ENCODE peak calls at places on chromosomes 16 and 17, in nine cellular contexts. One of them, this sample, is unnamed.

GRCh38 chr16:17230932-17231581 is 239.7 kb downstream of the XYLT1 start:
- DNase-seq in transverse colon: no peak
- DNase-seq in GM04504: no peak
- DNase-seq in posterior vena cava: no peak
- DNase-seq in HEK293T: no peak
- DNase-seq in head of caudate nucleus: no peak
- DNase-seq in activated CD8-positive, alpha-beta T cell treated with anti-CD3 and anti-CD28 coated beads for 36 hours: no peak
- DNase-seq in hepatocyte: no peak
- DNase-seq in stimulated activated naive CD4-positive, alpha-beta T cell: no peak
- DNase-seq in this sample: no peak

GRCh38 chr16:11407047-11407982 is 62.1 kb downstream of the RMI2 start:
- DNase-seq in transverse colon: peak; percentile 75
- DNase-seq in GM04504: peak; percentile 46
- DNase-seq in posterior vena cava: no peak
- DNase-seq in HEK293T: peak; percentile 79
- DNase-seq in head of caudate nucleus: peak; percentile 71
- DNase-seq in activated CD8-positive, alpha-beta T cell treated with anti-CD3 and anti-CD28 coated beads for 36 hours: peak; percentile 80
- DNase-seq in hepatocyte: peak; percentile 79
- DNase-seq in stimulated activated naive CD4-positive, alpha-beta T cell: peak; percentile 73
- DNase-seq in this sample: peak; percentile 73

GRCh38 chr17:47692137-47692894 is 1.6 kb upstream of the TBKBP1 start:
- DNase-seq in transverse colon: no peak
- DNase-seq in GM04504: no peak
- DNase-seq in posterior vena cava: no peak
- DNase-seq in HEK293T: no peak
- DNase-seq in head of caudate nucleus: no peak
- DNase-seq in activated CD8-positive, alpha-beta T cell treated with anti-CD3 and anti-CD28 coated beads for 36 hours: no peak
- DNase-seq in hepatocyte: no peak
- DNase-seq in stimulated activated naive CD4-positive, alpha-beta T cell: no peak
- DNase-seq in this sample: peak; percentile 49

GRCh38 chr17:52606098-52606497 is 447.6 kb upstream of the CA10 start:
- DNase-seq in transverse colon: no peak
- DNase-seq in GM04504: no peak
- DNase-seq in posterior vena cava: no peak
- DNase-seq in HEK293T: no peak
- DNase-seq in head of caudate nucleus: no peak
- DNase-seq in activated CD8-positive, alpha-beta T cell treated with anti-CD3 and anti-CD28 coated beads for 36 hours: no peak
- DNase-seq in hepatocyte: no peak
- DNase-seq in stimulated activated naive CD4-positive, alpha-beta T cell: no peak
- DNase-seq in this sample: peak; percentile 51

GRCh38 chr16:529012-529575 is 1.6 kb downstream of the CAPN15 start:
- DNase-seq in transverse colon: peak; percentile 47
- DNase-seq in GM04504: no peak
- DNase-seq in posterior vena cava: no peak
- DNase-seq in HEK293T: no peak
- DNase-seq in head of caudate nucleus: no peak
- DNase-seq in activated CD8-positive, alpha-beta T cell treated with anti-CD3 and anti-CD28 coated beads for 36 hours: peak; percentile 53
- DNase-seq in hepatocyte: no peak
- DNase-seq in stimulated activated naive CD4-positive, alpha-beta T cell: no peak
- DNase-seq in this sample: no peak

GRCh38 chr16:64615647-64616280 is 506.1 kb downstream of the CDH11 start:
- DNase-seq in transverse colon: no peak
- DNase-seq in GM04504: no peak
- DNase-seq in posterior vena cava: no peak
- DNase-seq in HEK293T: no peak
- DNase-seq in head of caudate nucleus: peak; percentile 57
- DNase-seq in activated CD8-positive, alpha-beta T cell treated with anti-CD3 and anti-CD28 coated beads for 36 hours: no peak
- DNase-seq in hepatocyte: peak; percentile 26
- DNase-seq in stimulated activated naive CD4-positive, alpha-beta T cell: no peak
- DNase-seq in this sample: peak; percentile 3

GRCh38 chr17:69117855-69118758 is 23.6 kb downstream of the ABCA6 start:
- DNase-seq in transverse colon: no peak
- DNase-seq in GM04504: no peak
- DNase-seq in posterior vena cava: no peak
- DNase-seq in HEK293T: no peak
- DNase-seq in head of caudate nucleus: no peak
- DNase-seq in activated CD8-positive, alpha-beta T cell treated with anti-CD3 and anti-CD28 coated beads for 36 hours: no peak
- DNase-seq in hepatocyte: no peak
- DNase-seq in stimulated activated naive CD4-positive, alpha-beta T cell: no peak
- DNase-seq in this sample: no peak

GRCh38 chr16:49399594-49400364 is 26.2 kb downstream of the C16orf78 start:
- DNase-seq in transverse colon: peak; percentile 31
- DNase-seq in GM04504: no peak
- DNase-seq in posterior vena cava: no peak
- DNase-seq in HEK293T: no peak
- DNase-seq in head of caudate nucleus: peak; percentile 15
- DNase-seq in activated CD8-positive, alpha-beta T cell treated with anti-CD3 and anti-CD28 coated beads for 36 hours: no peak
- DNase-seq in hepatocyte: no peak
- DNase-seq in stimulated activated naive CD4-positive, alpha-beta T cell: no peak
- DNase-seq in this sample: no peak

GRCh38 chr16:27676807-27677206 is 126.9 kb downstream of the KATNIP start:
- DNase-seq in transverse colon: no peak
- DNase-seq in GM04504: no peak
- DNase-seq in posterior vena cava: no peak
- DNase-seq in HEK293T: no peak
- DNase-seq in head of caudate nucleus: no peak
- DNase-seq in activated CD8-positive, alpha-beta T cell treated with anti-CD3 and anti-CD28 coated beads for 36 hours: no peak
- DNase-seq in hepatocyte: no peak
- DNase-seq in stimulated activated naive CD4-positive, alpha-beta T cell: no peak
- DNase-seq in this sample: no peak

GRCh38 chr17:146983-147761 is 9.8 kb downstream of the SCGB1C2 start:
- DNase-seq in transverse colon: no peak
- DNase-seq in GM04504: no peak
- DNase-seq in posterior vena cava: peak; percentile 76
- DNase-seq in HEK293T: no peak
- DNase-seq in head of caudate nucleus: peak; percentile 29
- DNase-seq in activated CD8-positive, alpha-beta T cell treated with anti-CD3 and anti-CD28 coated beads for 36 hours: no peak
- DNase-seq in hepatocyte: no peak
- DNase-seq in stimulated activated naive CD4-positive, alpha-beta T cell: no peak
- DNase-seq in this sample: no peak

GRCh38 chr17:47884905-47885735 is 10.9 kb upstream of the SP2 start:
- DNase-seq in transverse colon: peak; percentile 74
- DNase-seq in GM04504: no peak
- DNase-seq in posterior vena cava: no peak
- DNase-seq in HEK293T: no peak
- DNase-seq in head of caudate nucleus: no peak
- DNase-seq in activated CD8-positive, alpha-beta T cell treated with anti-CD3 and anti-CD28 coated beads for 36 hours: no peak
- DNase-seq in hepatocyte: peak; percentile 57
- DNase-seq in stimulated activated naive CD4-positive, alpha-beta T cell: peak; percentile 23
- DNase-seq in this sample: no peak

GRCh38 chr16:27245276-27246231 is 23.0 kb downstream of the NSMCE1 start:
- DNase-seq in transverse colon: no peak
- DNase-seq in GM04504: peak; percentile 73
- DNase-seq in posterior vena cava: peak; percentile 91
- DNase-seq in HEK293T: no peak
- DNase-seq in head of caudate nucleus: no peak
- DNase-seq in activated CD8-positive, alpha-beta T cell treated with anti-CD3 and anti-CD28 coated beads for 36 hours: peak; percentile 74
- DNase-seq in hepatocyte: no peak
- DNase-seq in stimulated activated naive CD4-positive, alpha-beta T cell: no peak
- DNase-seq in this sample: no peak

GRCh38 chr17:14311186-14311705 is 10.4 kb downstream of the HS3ST3B1 start:
- DNase-seq in transverse colon: no peak
- DNase-seq in GM04504: no peak
- DNase-seq in posterior vena cava: no peak
- DNase-seq in HEK293T: no peak
- DNase-seq in head of caudate nucleus: peak; percentile 30
- DNase-seq in activated CD8-positive, alpha-beta T cell treated with anti-CD3 and anti-CD28 coated beads for 36 hours: no peak
- DNase-seq in hepatocyte: no peak
- DNase-seq in stimulated activated naive CD4-positive, alpha-beta T cell: no peak
- DNase-seq in this sample: no peak

GRCh38 chr16:75401697-75402096 is 31.6 kb downstream of the CFDP1 start:
- DNase-seq in transverse colon: no peak
- DNase-seq in GM04504: no peak
- DNase-seq in posterior vena cava: no peak
- DNase-seq in HEK293T: no peak
- DNase-seq in head of caudate nucleus: no peak
- DNase-seq in activated CD8-positive, alpha-beta T cell treated with anti-CD3 and anti-CD28 coated beads for 36 hours: no peak
- DNase-seq in hepatocyte: no peak
- DNase-seq in stimulated activated naive CD4-positive, alpha-beta T cell: no peak
- DNase-seq in this sample: no peak

GRCh38 chr17:40340880-40341807 is 23.4 kb downstream of the GJD3 start:
- DNase-seq in transverse colon: peak; percentile 94
- DNase-seq in GM04504: peak; percentile 46
- DNase-seq in posterior vena cava: peak; percentile 99
- DNase-seq in HEK293T: peak; percentile 61
- DNase-seq in head of caudate nucleus: peak; percentile 88
- DNase-seq in activated CD8-positive, alpha-beta T cell treated with anti-CD3 and anti-CD28 coated beads for 36 hours: peak; percentile 93
- DNase-seq in hepatocyte: peak; percentile 94
- DNase-seq in stimulated activated naive CD4-positive, alpha-beta T cell: peak; percentile 85
- DNase-seq in this sample: peak; percentile 94

GRCh38 chr17:58344791-58345157 is 7.2 kb downstream of the SUPT4H1 start:
- DNase-seq in transverse colon: no peak
- DNase-seq in GM04504: no peak
- DNase-seq in posterior vena cava: peak; percentile 24
- DNase-seq in HEK293T: no peak
- DNase-seq in head of caudate nucleus: no peak
- DNase-seq in activated CD8-positive, alpha-beta T cell treated with anti-CD3 and anti-CD28 coated beads for 36 hours: peak; percentile 78
- DNase-seq in hepatocyte: no peak
- DNase-seq in stimulated activated naive CD4-positive, alpha-beta T cell: peak; percentile 77
- DNase-seq in this sample: no peak

GRCh38 chr16:30778549-30779244 is 8.3 kb downstream of the ZNF629 start:
- DNase-seq in transverse colon: no peak
- DNase-seq in GM04504: no peak
- DNase-seq in posterior vena cava: no peak
- DNase-seq in HEK293T: no peak
- DNase-seq in head of caudate nucleus: no peak
- DNase-seq in activated CD8-positive, alpha-beta T cell treated with anti-CD3 and anti-CD28 coated beads for 36 hours: no peak
- DNase-seq in hepatocyte: no peak
- DNase-seq in stimulated activated naive CD4-positive, alpha-beta T cell: no peak
- DNase-seq in this sample: no peak

GRCh38 chr16:23282508-23282907 is 19.6 kb upstream of the SCNN1B start:
- DNase-seq in transverse colon: no peak
- DNase-seq in GM04504: no peak
- DNase-seq in posterior vena cava: no peak
- DNase-seq in HEK293T: no peak
- DNase-seq in head of caudate nucleus: no peak
- DNase-seq in activated CD8-positive, alpha-beta T cell treated with anti-CD3 and anti-CD28 coated beads for 36 hours: no peak
- DNase-seq in hepatocyte: no peak
- DNase-seq in stimulated activated naive CD4-positive, alpha-beta T cell: no peak
- DNase-seq in this sample: peak; percentile 52

GRCh38 chr16:2969545-2970521 is 685 bp downstream of the PAQR4 start:
- DNase-seq in transverse colon: peak; percentile 68
- DNase-seq in GM04504: no peak
- DNase-seq in posterior vena cava: no peak
- DNase-seq in HEK293T: peak; percentile 62
- DNase-seq in head of caudate nucleus: peak; percentile 84
- DNase-seq in activated CD8-positive, alpha-beta T cell treated with anti-CD3 and anti-CD28 coated beads for 36 hours: peak; percentile 93
- DNase-seq in hepatocyte: peak; percentile 84
- DNase-seq in stimulated activated naive CD4-positive, alpha-beta T cell: peak; percentile 52
- DNase-seq in this sample: peak; percentile 72

GRCh38 chr16:84540194-84540593 is 35.7 kb upstream of the MEAK7 start:
- DNase-seq in transverse colon: no peak
- DNase-seq in GM04504: no peak
- DNase-seq in posterior vena cava: no peak
- DNase-seq in HEK293T: no peak
- DNase-seq in head of caudate nucleus: no peak
- DNase-seq in activated CD8-positive, alpha-beta T cell treated with anti-CD3 and anti-CD28 coated beads for 36 hours: no peak
- DNase-seq in hepatocyte: no peak
- DNase-seq in stimulated activated naive CD4-positive, alpha-beta T cell: no peak
- DNase-seq in this sample: no peak

GRCh38 chr17:58344047-58344790 is 7.8 kb downstream of the SUPT4H1 start:
- DNase-seq in transverse colon: peak; percentile 70
- DNase-seq in GM04504: no peak
- DNase-seq in posterior vena cava: peak; percentile 66
- DNase-seq in HEK293T: no peak
- DNase-seq in head of caudate nucleus: peak; percentile 38
- DNase-seq in activated CD8-positive, alpha-beta T cell treated with anti-CD3 and anti-CD28 coated beads for 36 hours: peak; percentile 98
- DNase-seq in hepatocyte: no peak
- DNase-seq in stimulated activated naive CD4-positive, alpha-beta T cell: peak; percentile 76
- DNase-seq in this sample: no peak

GRCh38 chr17:81329279-81329926 is 34.3 kb upstream of the SLC38A10 start:
- DNase-seq in transverse colon: peak; percentile 94
- DNase-seq in GM04504: peak; percentile 88
- DNase-seq in posterior vena cava: peak; percentile 96
- DNase-seq in HEK293T: peak; percentile 57
- DNase-seq in head of caudate nucleus: no peak
- DNase-seq in activated CD8-positive, alpha-beta T cell treated with anti-CD3 and anti-CD28 coated beads for 36 hours: no peak
- DNase-seq in hepatocyte: peak; percentile 95
- DNase-seq in stimulated activated naive CD4-positive, alpha-beta T cell: no peak
- DNase-seq in this sample: peak; percentile 99

GRCh38 chr16:999677-1000076 is 18.1 kb downstream of the SOX8 start:
- DNase-seq in transverse colon: no peak
- DNase-seq in GM04504: no peak
- DNase-seq in posterior vena cava: no peak
- DNase-seq in HEK293T: no peak
- DNase-seq in head of caudate nucleus: no peak
- DNase-seq in activated CD8-positive, alpha-beta T cell treated with anti-CD3 and anti-CD28 coated beads for 36 hours: no peak
- DNase-seq in hepatocyte: no peak
- DNase-seq in stimulated activated naive CD4-positive, alpha-beta T cell: no peak
- DNase-seq in this sample: no peak

GRCh38 chr16:3965306-3965705 is 84.8 kb upstream of the CREBBP start:
- DNase-seq in transverse colon: no peak
- DNase-seq in GM04504: no peak
- DNase-seq in posterior vena cava: no peak
- DNase-seq in HEK293T: no peak
- DNase-seq in head of caudate nucleus: no peak
- DNase-seq in activated CD8-positive, alpha-beta T cell treated with anti-CD3 and anti-CD28 coated beads for 36 hours: no peak
- DNase-seq in hepatocyte: no peak
- DNase-seq in stimulated activated naive CD4-positive, alpha-beta T cell: no peak
- DNase-seq in this sample: no peak

GRCh38 chr16:3866703-3867431 is 13.6 kb downstream of the CREBBP start:
- DNase-seq in transverse colon: no peak
- DNase-seq in GM04504: no peak
- DNase-seq in posterior vena cava: no peak
- DNase-seq in HEK293T: no peak
- DNase-seq in head of caudate nucleus: no peak
- DNase-seq in activated CD8-positive, alpha-beta T cell treated with anti-CD3 and anti-CD28 coated beads for 36 hours: no peak
- DNase-seq in hepatocyte: no peak
- DNase-seq in stimulated activated naive CD4-positive, alpha-beta T cell: no peak
- DNase-seq in this sample: no peak

GRCh38 chr16:89909777-89910716 is 8.6 kb upstream of the MC1R start:
- DNase-seq in transverse colon: peak; percentile 79
- DNase-seq in GM04504: peak; percentile 62
- DNase-seq in posterior vena cava: peak; percentile 96
- DNase-seq in HEK293T: peak; percentile 84
- DNase-seq in head of caudate nucleus: peak; percentile 94
- DNase-seq in activated CD8-positive, alpha-beta T cell treated with anti-CD3 and anti-CD28 coated beads for 36 hours: peak; percentile 77
- DNase-seq in hepatocyte: peak; percentile 84
- DNase-seq in stimulated activated naive CD4-positive, alpha-beta T cell: peak; percentile 70
- DNase-seq in this sample: peak; percentile 67

GRCh38 chr17:78491236-78492115 is 85.7 kb downstream of the DNAH17 start:
- DNase-seq in transverse colon: no peak
- DNase-seq in GM04504: no peak
- DNase-seq in posterior vena cava: no peak
- DNase-seq in HEK293T: no peak
- DNase-seq in head of caudate nucleus: no peak
- DNase-seq in activated CD8-positive, alpha-beta T cell treated with anti-CD3 and anti-CD28 coated beads for 36 hours: no peak
- DNase-seq in hepatocyte: no peak
- DNase-seq in stimulated activated naive CD4-positive, alpha-beta T cell: no peak
- DNase-seq in this sample: no peak

GRCh38 chr17:1110844-1111598 is 68.8 kb downstream of the ABR start:
- DNase-seq in transverse colon: peak; percentile 79
- DNase-seq in GM04504: peak; percentile 53
- DNase-seq in posterior vena cava: peak; percentile 93
- DNase-seq in HEK293T: no peak
- DNase-seq in head of caudate nucleus: peak; percentile 91
- DNase-seq in activated CD8-positive, alpha-beta T cell treated with anti-CD3 and anti-CD28 coated beads for 36 hours: peak; percentile 58
- DNase-seq in hepatocyte: peak; percentile 82
- DNase-seq in stimulated activated naive CD4-positive, alpha-beta T cell: no peak
- DNase-seq in this sample: peak; percentile 90

GRCh38 chr16:75225678-75226515 is 7.1 kb downstream of the CTRB1 start:
- DNase-seq in transverse colon: no peak
- DNase-seq in GM04504: no peak
- DNase-seq in posterior vena cava: no peak
- DNase-seq in HEK293T: no peak
- DNase-seq in head of caudate nucleus: no peak
- DNase-seq in activated CD8-positive, alpha-beta T cell treated with anti-CD3 and anti-CD28 coated beads for 36 hours: no peak
- DNase-seq in hepatocyte: no peak
- DNase-seq in stimulated activated naive CD4-positive, alpha-beta T cell: no peak
- DNase-seq in this sample: no peak

GRCh38 chr17:75088902-75089417 is 1.2 kb downstream of the SLC16A5 start:
- DNase-seq in transverse colon: peak; percentile 50
- DNase-seq in GM04504: no peak
- DNase-seq in posterior vena cava: no peak
- DNase-seq in HEK293T: no peak
- DNase-seq in head of caudate nucleus: no peak
- DNase-seq in activated CD8-positive, alpha-beta T cell treated with anti-CD3 and anti-CD28 coated beads for 36 hours: no peak
- DNase-seq in hepatocyte: peak; percentile 53
- DNase-seq in stimulated activated naive CD4-positive, alpha-beta T cell: no peak
- DNase-seq in this sample: peak; percentile 64

GRCh38 chr16:58384437-58385055 is 7.7 kb upstream of the GINS3 start:
- DNase-seq in transverse colon: no peak
- DNase-seq in GM04504: no peak
- DNase-seq in posterior vena cava: no peak
- DNase-seq in HEK293T: no peak
- DNase-seq in head of caudate nucleus: peak; percentile 44
- DNase-seq in activated CD8-positive, alpha-beta T cell treated with anti-CD3 and anti-CD28 coated beads for 36 hours: no peak
- DNase-seq in hepatocyte: no peak
- DNase-seq in stimulated activated naive CD4-positive, alpha-beta T cell: no peak
- DNase-seq in this sample: peak; percentile 69

This sample was measured in DMS53.